ENCODE peak calls at places on chromosomes 3 and 15, in four cellular contexts. One of them, this sample, is unnamed. For H3K4me1, the result is how much of the 10 kb centered on the place peaks cover.

GRCh38 chr3:123611077-123611476 is 26.2 kb upstream of the HACD2 start:
- DNase-seq in K562: no peak
- DNase-seq in SK-N-SH: no peak
- DNase-seq in GM12878: no peak
- DNase-seq in this sample: no peak

GRCh38 chr3:10299175-10299574 is 6.4 kb upstream of the GHRL start:
- DNase-seq in K562: no peak
- DNase-seq in GM12878: no peak
- DNase-seq in SK-N-SH: peak
- DNase-seq in this sample: no peak

GRCh38 chr3:48247401-48247807 is 6.5 kb downstream of the ZNF589 start:
- DNase-seq in K562: peak
- DNase-seq in SK-N-SH: no peak
- DNase-seq in GM12878: no peak
- DNase-seq in this sample: no peak

GRCh38 chr3:66449411-66449931 is 51.4 kb downstream of the LRIG1 start:
- DNase-seq in K562: no peak
- DNase-seq in SK-N-SH: no peak
- DNase-seq in GM12878: no peak
- DNase-seq in this sample: no peak

GRCh38 chr3:47337656-47338055 is 43.2 kb upstream of the PTPN23 start:
- DNase-seq in SK-N-SH: no peak
- DNase-seq in K562: no peak
- DNase-seq in GM12878: no peak
- DNase-seq in this sample: no peak

GRCh38 chr15:84400820-84401219 is 165.2 kb downstream of the GOLGA6L4 start:
- DNase-seq in GM12878: no peak
- DNase-seq in K562: no peak
- DNase-seq in SK-N-SH: no peak
- DNase-seq in this sample: no peak

GRCh38 chr3:194964809-194965208 is 279.1 kb downstream of the FAM43A start:
- DNase-seq in SK-N-SH: no peak
- DNase-seq in GM12878: no peak
- DNase-seq in K562: no peak
- DNase-seq in this sample: no peak

GRCh38 chr15:58182460-58183163 is 44.4 kb downstream of the AQP9 start:
- DNase-seq in GM12878: no peak
- DNase-seq in K562: peak
- DNase-seq in SK-N-SH: peak
- DNase-seq in this sample: peak

GRCh38 chr15:58203537-58203936 is 65.4 kb downstream of the AQP9 start:
- DNase-seq in GM12878: no peak
- DNase-seq in SK-N-SH: peak
- DNase-seq in K562: peak
- DNase-seq in this sample: no peak

DNA sequence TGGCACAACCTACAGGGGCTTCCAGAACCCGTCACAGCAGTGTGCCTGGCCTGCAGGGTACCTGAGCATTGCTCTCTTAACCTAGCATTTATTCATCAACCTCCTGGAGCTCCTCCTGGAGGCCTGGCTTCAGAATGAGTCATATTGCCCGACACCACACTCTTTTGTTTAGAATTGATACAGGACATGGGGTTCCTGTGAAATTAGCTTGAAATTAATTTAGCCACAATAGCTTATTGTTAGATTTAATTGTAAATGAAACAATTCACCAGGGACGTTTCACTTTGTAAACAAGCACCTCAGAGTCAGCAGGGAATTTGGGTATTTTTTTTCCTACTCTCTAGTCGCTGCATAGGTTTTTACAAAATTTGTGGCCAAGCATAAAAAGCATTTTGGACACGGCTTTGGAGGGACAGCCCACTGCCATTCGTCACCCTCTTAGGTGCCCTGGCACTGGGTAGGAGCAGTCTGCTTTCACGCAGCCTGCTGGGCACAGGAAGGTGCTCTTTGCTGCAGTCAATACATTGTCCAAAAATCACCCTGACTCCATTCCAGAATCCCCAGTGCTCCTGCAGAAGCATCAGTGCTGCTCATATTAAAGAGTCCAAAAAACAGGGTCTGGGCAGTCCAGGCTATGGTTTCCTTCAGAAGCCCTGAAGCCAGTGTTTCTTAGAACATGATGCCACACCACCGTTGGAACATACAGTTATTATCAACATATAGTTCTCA is 60.8 kb upstream of the MEF2A start:
- DNase-seq in K562: no peak
- DNase-seq in GM12878: no peak
- DNase-seq in SK-N-SH: no peak
- DNase-seq in this sample: no peak
- TF ChIP-seq SIN3A in K562: no peak
- TF ChIP-seq SIN3A in GM12878: no peak
- TF ChIP-seq SIN3A in SK-N-SH: no peak
- TF ChIP-seq SIN3A in this sample: no peak

GRCh38 chr3:137099336-137099735 is 141.6 kb downstream of the IL20RB start:
- DNase-seq in K562: no peak
- DNase-seq in GM12878: no peak
- DNase-seq in SK-N-SH: no peak
- DNase-seq in this sample: no peak
- TF ChIP-seq CTCF in K562: no peak
- TF ChIP-seq CTCF in GM12878: no peak
- TF ChIP-seq CTCF in SK-N-SH: no peak
- TF ChIP-seq CTCF in this sample: no peak

GRCh38 chr3:71245052-71245488 is 338.5 kb downstream of the FOXP1 start:
- DNase-seq in K562: no peak
- DNase-seq in GM12878: no peak
- DNase-seq in SK-N-SH: no peak
- DNase-seq in this sample: no peak

GRCh38 chr3:71247948-71248315 is 335.6 kb downstream of the FOXP1 start:
- DNase-seq in K562: no peak
- DNase-seq in SK-N-SH: no peak
- DNase-seq in GM12878: no peak
- DNase-seq in this sample: no peak

GRCh38 chr3:71245971-71246860 is 337.3 kb downstream of the FOXP1 start:
- DNase-seq in SK-N-SH: peak
- DNase-seq in GM12878: no peak
- DNase-seq in K562: peak
- DNase-seq in this sample: no peak

GRCh38 chr3:71250026-71250425 is 333.5 kb downstream of the FOXP1 start:
- DNase-seq in GM12878: no peak
- DNase-seq in SK-N-SH: no peak
- DNase-seq in K562: no peak
- DNase-seq in this sample: no peak

GRCh38 chr3:71247221-71247947 is 336.1 kb downstream of the FOXP1 start:
- DNase-seq in SK-N-SH: peak
- DNase-seq in GM12878: no peak
- DNase-seq in K562: peak
- DNase-seq in this sample: no peak
- H3K4me1 ChIP-seq in SK-N-SH: half or more
- H3K4me1 ChIP-seq in GM12878: under half
- H3K4me1 ChIP-seq in K562: under half
- H3K4me1 ChIP-seq in this sample: under half

GRCh38 chr15:53833134-53833624 is 73.7 kb upstream of the WDR72 start:
- DNase-seq in SK-N-SH: peak
- DNase-seq in K562: no peak
- DNase-seq in GM12878: no peak
- DNase-seq in this sample: no peak
- TF ChIP-seq SIN3A in SK-N-SH: no peak
- TF ChIP-seq SIN3A in K562: no peak
- TF ChIP-seq SIN3A in GM12878: no peak
- TF ChIP-seq SIN3A in this sample: no peak

DNA sequence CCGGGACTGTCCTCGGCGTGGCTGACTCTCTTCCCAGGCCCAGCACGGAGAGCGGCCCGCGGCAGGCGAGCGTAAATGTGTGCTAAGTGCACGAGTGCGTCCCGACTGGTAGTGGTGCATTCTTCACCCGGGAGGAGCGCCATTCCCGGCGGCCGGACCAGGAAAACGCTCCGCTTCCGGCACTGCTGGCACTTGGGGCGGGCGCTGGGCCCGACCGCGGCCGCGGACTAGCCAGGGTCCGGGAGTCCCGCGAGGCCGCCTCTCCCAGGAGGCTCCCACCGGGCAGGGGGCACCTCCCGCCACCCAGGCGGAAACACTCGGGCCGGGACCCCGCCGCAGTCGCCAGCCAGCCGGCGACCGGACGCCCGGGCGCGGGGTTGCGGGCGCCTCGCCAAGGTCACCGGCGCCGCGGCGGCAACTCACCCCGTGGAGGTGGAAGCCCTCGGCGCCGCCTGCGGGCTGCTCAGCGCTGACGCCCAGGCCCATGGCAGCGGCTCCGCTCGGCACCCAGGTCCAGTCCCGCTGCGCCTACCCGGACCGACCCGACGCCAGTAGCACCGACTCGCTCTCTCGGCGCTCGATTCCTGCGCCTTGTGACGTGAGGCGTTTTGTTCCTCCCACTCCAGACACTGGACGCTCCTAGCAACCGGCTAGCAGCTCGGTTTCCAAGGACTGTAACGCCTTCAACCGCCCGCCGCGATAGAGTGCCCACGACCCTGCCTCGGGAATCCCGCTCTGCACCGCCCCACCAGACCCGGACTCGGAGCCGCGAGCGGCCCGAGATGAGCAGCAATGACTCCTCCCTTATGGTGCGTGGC is at the start of the genes GORASP1 and TTC21A:
- DNase-seq in GM12878: no peak
- DNase-seq in K562: peak
- DNase-seq in SK-N-SH: peak
- DNase-seq in this sample: no peak
- TF ChIP-seq CTCF in GM12878: no peak
- TF ChIP-seq CTCF in K562: no peak
- TF ChIP-seq CTCF in SK-N-SH: no peak
- TF ChIP-seq CTCF in this sample: no peak

DNA sequence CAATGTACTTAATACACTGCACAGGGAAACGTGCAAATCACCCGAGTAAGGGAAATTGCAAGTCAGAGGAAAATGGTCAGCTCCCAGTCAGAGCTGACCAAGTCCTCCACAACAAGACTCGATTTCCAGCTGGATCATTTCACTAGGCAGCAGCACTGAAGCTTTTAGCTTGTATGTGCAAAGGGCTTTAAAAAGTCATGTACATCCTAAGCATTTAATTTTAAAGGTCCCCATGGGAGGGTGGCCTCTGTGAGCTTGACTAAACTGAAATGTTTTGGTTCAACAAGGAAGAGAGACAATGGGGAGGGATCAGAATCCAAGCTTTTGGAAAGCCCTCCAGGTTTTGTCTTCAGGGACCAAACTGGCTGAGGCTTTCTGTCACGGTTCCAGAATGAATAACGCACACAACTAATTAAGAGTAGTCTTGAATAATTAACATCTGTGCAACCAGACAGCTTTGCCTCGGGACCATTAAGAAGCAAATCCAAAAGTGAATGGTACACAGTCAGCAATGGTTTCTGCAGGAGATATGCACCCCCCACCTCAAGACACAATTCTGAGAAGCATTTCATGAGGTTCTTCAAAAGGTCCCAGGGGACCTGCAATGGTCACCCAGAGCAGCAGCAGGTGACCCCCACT is 159.6 kb upstream of the MITF start:
- DNase-seq in K562: no peak
- DNase-seq in GM12878: no peak
- DNase-seq in SK-N-SH: no peak
- DNase-seq in this sample: no peak
- H3K4me1 ChIP-seq in K562: under half
- H3K4me1 ChIP-seq in GM12878: under half
- H3K4me1 ChIP-seq in SK-N-SH: under half
- H3K4me1 ChIP-seq in this sample: under half

DNA sequence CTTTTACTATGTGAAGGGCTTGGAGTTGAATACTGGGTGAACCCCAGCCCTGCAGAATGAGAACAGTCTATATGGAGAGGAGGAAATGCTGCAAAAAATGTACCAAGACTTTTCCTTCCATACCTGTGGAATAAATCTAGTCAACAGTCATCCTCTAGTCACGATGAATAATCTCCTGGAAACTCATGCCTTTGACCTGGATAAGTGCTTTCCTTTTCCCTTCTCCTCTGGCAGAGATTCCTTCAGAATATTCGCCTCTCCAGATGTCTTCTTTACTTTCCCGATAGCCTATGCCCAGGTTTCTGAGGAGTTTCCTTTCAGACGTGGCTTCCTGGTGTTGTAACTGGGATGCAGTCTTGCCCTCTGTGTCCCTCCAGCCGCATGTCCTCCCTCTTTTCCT is 28.1 kb downstream of the CCNL1 start:
- DNase-seq in GM12878: no peak
- DNase-seq in K562: no peak
- DNase-seq in SK-N-SH: no peak
- DNase-seq in this sample: no peak
- TF ChIP-seq SIN3A in GM12878: no peak
- TF ChIP-seq SIN3A in K562: no peak
- TF ChIP-seq SIN3A in SK-N-SH: no peak
- TF ChIP-seq SIN3A in this sample: no peak

DNA sequence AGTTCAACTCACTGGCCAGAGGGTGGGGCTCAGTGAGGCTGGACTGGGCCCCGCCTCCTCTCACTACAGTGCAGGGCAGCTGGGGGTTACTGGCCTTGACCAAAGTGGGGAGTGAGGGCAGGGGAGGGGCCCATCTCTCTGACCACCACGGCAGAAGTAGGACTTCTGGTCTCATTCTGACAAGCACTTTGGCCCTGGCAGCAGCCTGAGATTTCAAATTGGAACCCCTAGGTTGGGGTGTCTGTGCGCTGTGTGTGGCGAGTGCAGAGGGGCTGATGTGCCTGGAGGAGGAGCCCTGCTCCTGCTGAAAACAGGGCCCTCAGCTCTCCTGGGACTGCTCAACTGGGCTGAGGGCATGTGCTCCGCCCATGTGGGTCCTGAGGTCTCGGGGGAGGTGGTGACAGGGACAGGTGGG is 60.3 kb upstream of the RPL32 start:
- DNase-seq in SK-N-SH: no peak
- DNase-seq in K562: peak
- DNase-seq in GM12878: no peak
- DNase-seq in this sample: no peak
- TF ChIP-seq CTCF in SK-N-SH: no peak
- TF ChIP-seq CTCF in K562: peak
- TF ChIP-seq CTCF in GM12878: no peak
- TF ChIP-seq CTCF in this sample: no peak

This sample was measured in Panc1.